ENCODE peak calls at places on chromosomes 2 and 18, in five cellular contexts. X is K562, C is upper lobe of left lung, A is HepG2, E is GM12878. V is an unnamed sample.
A peak's percentile ranks its signal among the peaks of the same experiment; 100 is the strongest.

GRCh38 chr2:122754561-122754960 is 999.1 kb downstream of the TSN start:
- ATAC-seq in X (no peak), C (no peak), A (no peak), E (peak; percentile 6), V (no peak)

GRCh38 chr2:174589334-174589733 is 8.3 kb downstream of the WIPF1 start:
- ATAC-seq in X (no peak), C (no peak), A (no peak), E (no peak), V (no peak)

GRCh38 chr2:76157531-76157930 is 446.8 kb upstream of the GCFC2 start:
- ATAC-seq in X (no peak), C (no peak), A (no peak), E (no peak), V (no peak)

GRCh38 chr18:50955246-50955645 is 12.6 kb upstream of the ELAC1 start:
- ATAC-seq in X (no peak), C (no peak), A (peak; percentile 50), E (no peak), V (no peak)

GRCh38 chr2:236928353-236929153 is 157.1 kb upstream of the COPS8 start:
- ATAC-seq in X (no peak), C (no peak), A (no peak), E (no peak), V (peak; percentile 48)

GRCh38 chr2:160358051-160358450 is 135.6 kb downstream of the RBMS1 start:
- ATAC-seq in X (no peak), C (no peak), A (no peak), E (no peak), V (no peak)

GRCh38 chr2:226743911-226744310 is 55.7 kb downstream of the IRS1 start:
- ATAC-seq in X (no peak), C (no peak), A (no peak), E (no peak), V (no peak)

GRCh38 chr2:101725038-101725437 is 27.5 kb downstream of the MAP4K4 start:
- ATAC-seq in X (no peak), C (no peak), A (no peak), E (no peak), V (no peak)

GRCh38 chr2:55490554-55490953 is 29.0 kb upstream of the CFAP36 start:
- ATAC-seq in X (peak; percentile 67), C (no peak), A (peak; percentile 79), E (no peak), V (no peak)

GRCh38 chr2:43402452-43402937 is 176.1 kb upstream of the ZFP36L2 start:
- ATAC-seq in X (peak; percentile 51), C (no peak), A (no peak), E (peak; percentile 73), V (no peak)

GRCh38 chr2:2848198-2848597 is 517.1 kb upstream of the MYT1L start:
- ATAC-seq in X (no peak), C (no peak), A (no peak), E (no peak), V (no peak)

DNA sequence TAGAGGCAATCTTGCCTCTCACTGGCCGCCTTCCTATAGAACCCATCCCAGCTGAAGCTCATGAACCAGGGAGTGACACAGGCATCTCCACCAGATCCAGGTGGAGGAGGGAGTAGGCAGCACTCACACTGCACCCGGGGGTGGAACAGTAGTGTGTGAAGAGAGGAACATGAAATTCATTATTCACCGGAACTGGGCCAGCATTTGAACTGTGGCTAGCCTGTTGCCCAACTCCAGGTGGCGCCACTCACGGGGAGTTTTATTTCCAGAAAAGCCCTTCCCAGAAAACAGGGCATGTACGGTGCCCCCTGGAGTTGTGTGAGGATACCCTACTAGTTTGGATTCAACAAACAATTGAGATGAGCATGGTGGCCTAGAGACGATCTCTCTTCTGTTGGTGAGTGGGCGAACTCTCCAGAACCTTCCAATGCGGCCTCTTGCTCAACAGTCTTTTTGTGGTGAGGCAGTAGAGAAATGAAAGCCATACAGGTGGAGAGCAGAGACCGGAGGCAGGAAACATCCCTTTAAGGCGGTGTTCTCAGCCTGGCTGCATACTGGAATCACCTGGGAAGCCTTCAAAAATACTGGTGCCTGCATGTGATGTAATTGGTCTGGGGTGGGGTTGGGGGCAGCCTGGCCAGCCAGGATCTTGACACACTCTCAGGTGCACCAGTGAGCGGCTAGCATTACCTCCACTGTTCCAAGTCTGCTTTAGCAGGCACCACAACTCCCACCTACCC is 73.5 kb upstream of the NEDD4L start:
- ATAC-seq in X (peak; percentile 85), C (no peak), A (peak; percentile 71), E (peak; percentile 44), V (no peak)
- TF ChIP-seq CTCF in X (peak; percentile 74), C (no peak), A (peak; percentile 61), E (peak; percentile 23), V (no peak)

DNA sequence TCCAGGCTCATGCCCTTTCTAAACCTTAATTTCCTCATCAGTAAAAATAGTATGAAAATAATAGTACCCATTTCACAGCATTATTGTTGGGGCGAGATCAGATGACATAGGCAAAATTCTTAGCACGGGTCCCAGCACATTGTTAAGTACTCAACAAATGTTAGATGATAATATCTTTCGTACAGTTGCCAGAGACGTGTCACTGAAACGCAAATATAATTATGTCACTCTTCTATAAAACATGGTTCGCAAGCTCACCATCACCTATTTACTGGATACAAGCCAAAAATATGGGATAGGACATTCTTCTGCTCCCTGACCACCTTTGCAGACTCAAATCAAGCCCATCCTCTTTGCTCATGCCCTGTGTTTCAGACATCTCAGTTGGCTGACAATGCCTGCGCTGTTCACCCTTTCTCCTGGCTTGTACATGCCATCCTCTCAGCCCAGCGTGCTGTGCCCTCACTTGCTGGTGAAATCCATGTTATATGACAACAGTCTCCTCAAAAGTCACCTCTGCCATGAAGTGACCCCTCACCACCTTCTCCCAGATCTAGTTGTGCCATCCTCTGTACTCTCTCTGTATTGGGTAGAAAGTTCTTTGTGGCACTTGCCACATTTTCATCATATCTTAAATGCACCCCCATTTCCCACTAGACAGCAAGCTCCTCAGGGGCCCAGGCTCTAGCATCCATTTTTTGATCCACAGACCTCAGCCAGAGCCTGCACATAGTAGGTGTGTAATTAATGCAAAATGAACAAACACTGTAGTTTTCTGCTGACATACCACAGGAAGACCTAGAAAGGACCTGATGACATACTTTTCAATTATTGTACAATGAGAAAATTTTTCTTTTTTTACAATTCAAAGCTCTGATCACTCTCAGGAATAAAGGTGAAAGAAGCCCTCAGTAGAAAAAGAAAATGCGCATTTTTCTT is 23.0 kb downstream of the ZEB2 start:
- ATAC-seq in X (peak; percentile 16), C (no peak), A (no peak), E (no peak), V (no peak)
- H3K36me3 ChIP-seq in X (peaks cover 89% of the 10 kb centered on the region), C (no peaks in the 10 kb centered on the region), A (no peaks in the 10 kb centered on the region), E (no peaks in the 10 kb centered on the region), V (no peaks in the 10 kb centered on the region)

GRCh38 chr18:1467461-1467964 is 562.8 kb downstream of the ADCYAP1 start:
- ATAC-seq in X (no peak), C (no peak), A (no peak), E (no peak), V (no peak)
- TF ChIP-seq EP300 in X (no peak), C (no peak), A (no peak), E (no peak), V (no peak)

DNA sequence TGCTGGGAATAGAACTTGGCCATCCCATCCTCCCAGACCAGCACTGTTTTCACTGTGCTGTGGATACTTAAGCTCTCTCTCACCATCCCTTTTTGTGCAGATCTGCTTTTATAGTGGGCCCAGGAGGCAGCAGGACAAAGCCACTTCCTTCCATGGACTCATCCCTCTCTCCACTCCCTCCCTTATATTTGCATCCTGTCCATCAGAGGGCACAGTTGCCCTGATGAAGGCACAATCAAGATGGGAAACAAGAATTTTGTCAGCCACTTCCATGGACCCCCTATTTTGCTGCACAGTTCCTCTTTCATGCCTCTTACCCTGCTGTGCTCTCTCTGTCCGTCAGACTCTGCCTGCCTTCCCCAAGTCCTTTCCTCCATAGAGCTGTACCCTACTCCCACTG is 338.7 kb downstream of the HRH4 start:
- ATAC-seq in X (no peak), C (no peak), A (no peak), E (no peak), V (no peak)
- TF ChIP-seq CTCF in X (no peak), C (no peak), A (no peak), E (no peak), V (no peak)

GRCh38 chr2:53941749-53942148 is 29.0 kb downstream of the PSME4 start:
- ATAC-seq in X (no peak), C (no peak), A (no peak), E (peak; percentile 42), V (no peak)

GRCh38 chr2:53942280-53942679 is 28.5 kb downstream of the PSME4 start:
- ATAC-seq in X (no peak), C (no peak), A (no peak), E (peak; percentile 40), V (no peak)

GRCh38 chr2:53944542-53944941 is 26.3 kb downstream of the PSME4 start:
- ATAC-seq in X (no peak), C (no peak), A (no peak), E (no peak), V (no peak)

GRCh38 chr2:53949457-53949856 is 21.3 kb downstream of the PSME4 start:
- ATAC-seq in X (no peak), C (no peak), A (no peak), E (peak; percentile 57), V (no peak)

DNA sequence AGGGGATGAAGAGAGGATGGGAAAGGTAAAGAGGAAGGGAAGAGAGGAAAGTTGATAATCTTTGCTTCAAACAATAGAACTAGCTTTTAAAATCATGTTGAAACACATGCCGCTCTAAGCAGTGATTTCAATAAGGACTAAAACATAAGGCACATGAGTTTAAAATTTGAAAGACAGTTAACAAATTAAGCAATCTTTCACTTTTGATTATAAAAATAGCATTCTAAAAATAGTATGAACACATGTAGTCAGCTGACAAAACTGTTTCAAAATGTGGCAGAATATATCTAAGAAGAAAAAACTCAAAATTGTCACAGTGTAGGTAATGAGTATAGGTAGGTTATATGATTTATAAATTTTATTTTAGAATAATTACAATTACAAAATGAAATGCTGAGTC is 25.3 kb downstream of the PSME4 start:
- ATAC-seq in X (no peak), C (no peak), A (no peak), E (peak; percentile 19), V (no peak)
- H3K36me3 ChIP-seq in X (peaks cover 69% of the 10 kb centered on the region), C (peaks cover 9% of the 10 kb centered on the region), A (peaks cover 24% of the 10 kb centered on the region), E (peaks cover 4% of the 10 kb centered on the region), V (peaks cover 4% of the 10 kb centered on the region)

GRCh38 chr18:3247243-3248061 is at the start of gene MYL12A:
- ATAC-seq in X (peak; percentile 86), C (peak; percentile 96), A (peak; percentile 88), E (peak; percentile 79), V (peak; percentile 91)
- TF ChIP-seq EP300 in X (peak; percentile 69), C (peak; percentile 20), A (no peak), E (peak; percentile 74), V (no peak)

V was measured in gastroesophageal sphincter.